ENCODE peak calls at places on chromosomes 11 and 22, in seven cellular contexts. One of them, this sample, is unnamed.

GRCh38 chr11:113488931-113489351 is 13.7 kb upstream of the DRD2 start:
- DNase-seq in PC-9: no peak
- DNase-seq in kidney epithelial cell: no peak
- DNase-seq in foreskin fibroblast: peak; percentile 12
- DNase-seq in foreskin keratinocyte: no peak
- DNase-seq in astrocyte of the spinal cord: no peak
- DNase-seq in psoas muscle: no peak
- DNase-seq in this sample: no peak

GRCh38 chr11:2465201-2466068 is 20.6 kb downstream of the KCNQ1 start:
- DNase-seq in astrocyte of the spinal cord: no peak
- DNase-seq in kidney epithelial cell: no peak
- DNase-seq in psoas muscle: no peak
- DNase-seq in foreskin fibroblast: no peak
- DNase-seq in PC-9: no peak
- DNase-seq in foreskin keratinocyte: no peak
- DNase-seq in this sample: no peak

GRCh38 chr11:119470316-119471266 is 47.6 kb upstream of the THY1 start:
- DNase-seq in psoas muscle: peak; percentile 47
- DNase-seq in foreskin fibroblast: peak; percentile 97
- DNase-seq in astrocyte of the spinal cord: peak; percentile 93
- DNase-seq in foreskin keratinocyte: peak; percentile 47
- DNase-seq in kidney epithelial cell: no peak
- DNase-seq in PC-9: peak; percentile 35
- DNase-seq in this sample: peak; percentile 90

GRCh38 chr11:93537022-93537421 is 6.2 kb downstream of the SMCO4 start:
- DNase-seq in foreskin keratinocyte: no peak
- DNase-seq in astrocyte of the spinal cord: no peak
- DNase-seq in foreskin fibroblast: no peak
- DNase-seq in psoas muscle: no peak
- DNase-seq in kidney epithelial cell: no peak
- DNase-seq in PC-9: no peak
- DNase-seq in this sample: no peak

GRCh38 chr11:34621876-34622275 is 983 bp downstream of the EHF start:
- DNase-seq in psoas muscle: no peak
- DNase-seq in astrocyte of the spinal cord: no peak
- DNase-seq in PC-9: no peak
- DNase-seq in kidney epithelial cell: no peak
- DNase-seq in foreskin fibroblast: peak; percentile 57
- DNase-seq in foreskin keratinocyte: no peak
- DNase-seq in this sample: no peak

GRCh38 chr22:20542055-20542454 is 34.6 kb downstream of the MED15 start:
- DNase-seq in astrocyte of the spinal cord: no peak
- DNase-seq in foreskin fibroblast: no peak
- DNase-seq in kidney epithelial cell: no peak
- DNase-seq in foreskin keratinocyte: no peak
- DNase-seq in psoas muscle: no peak
- DNase-seq in PC-9: no peak
- DNase-seq in this sample: no peak

GRCh38 chr11:47186937-47187681 is 875 bp upstream of the PACSIN3 start:
- DNase-seq in PC-9: peak; percentile 57
- DNase-seq in kidney epithelial cell: no peak
- DNase-seq in astrocyte of the spinal cord: peak; percentile 35
- DNase-seq in psoas muscle: peak; percentile 69
- DNase-seq in foreskin keratinocyte: no peak
- DNase-seq in foreskin fibroblast: peak; percentile 84
- DNase-seq in this sample: no peak

GRCh38 chr22:23565288-23565941 is 14.7 kb downstream of the IGLL1 start:
- DNase-seq in astrocyte of the spinal cord: no peak
- DNase-seq in PC-9: no peak
- DNase-seq in kidney epithelial cell: no peak
- DNase-seq in psoas muscle: no peak
- DNase-seq in foreskin keratinocyte: no peak
- DNase-seq in foreskin fibroblast: peak; percentile 17
- DNase-seq in this sample: no peak

GRCh38 chr11:66689661-66690590 is 12.2 kb upstream of the RBM4B start:
- DNase-seq in kidney epithelial cell: no peak
- DNase-seq in astrocyte of the spinal cord: no peak
- DNase-seq in psoas muscle: no peak
- DNase-seq in foreskin fibroblast: no peak
- DNase-seq in PC-9: no peak
- DNase-seq in foreskin keratinocyte: no peak
- DNase-seq in this sample: no peak

GRCh38 chr11:75655619-75656018 is 13.2 kb downstream of the MAP6 start:
- DNase-seq in PC-9: no peak
- DNase-seq in foreskin keratinocyte: peak; percentile 40
- DNase-seq in astrocyte of the spinal cord: peak; percentile 45
- DNase-seq in kidney epithelial cell: no peak
- DNase-seq in psoas muscle: no peak
- DNase-seq in foreskin fibroblast: no peak
- DNase-seq in this sample: no peak

GRCh38 chr11:11866203-11866602 is 24.4 kb downstream of the USP47 start:
- DNase-seq in psoas muscle: no peak
- DNase-seq in PC-9: no peak
- DNase-seq in kidney epithelial cell: no peak
- DNase-seq in foreskin keratinocyte: no peak
- DNase-seq in astrocyte of the spinal cord: no peak
- DNase-seq in foreskin fibroblast: peak; percentile 14
- DNase-seq in this sample: no peak

GRCh38 chr11:112623057-112623456 is 338.2 kb upstream of the NCAM1 start:
- DNase-seq in foreskin fibroblast: no peak
- DNase-seq in astrocyte of the spinal cord: no peak
- DNase-seq in foreskin keratinocyte: no peak
- DNase-seq in kidney epithelial cell: no peak
- DNase-seq in PC-9: no peak
- DNase-seq in psoas muscle: no peak
- DNase-seq in this sample: no peak

GRCh38 chr22:47388331-47388730 is 625.9 kb downstream of the TBC1D22A start:
- DNase-seq in PC-9: no peak
- DNase-seq in astrocyte of the spinal cord: no peak
- DNase-seq in foreskin fibroblast: no peak
- DNase-seq in psoas muscle: no peak
- DNase-seq in kidney epithelial cell: no peak
- DNase-seq in foreskin keratinocyte: no peak
- DNase-seq in this sample: no peak

GRCh38 chr11:114416441-114416928 is 16.0 kb downstream of the RBM7 start:
- DNase-seq in kidney epithelial cell: no peak
- DNase-seq in astrocyte of the spinal cord: peak; percentile 41
- DNase-seq in foreskin fibroblast: peak; percentile 66
- DNase-seq in PC-9: peak; percentile 61
- DNase-seq in psoas muscle: no peak
- DNase-seq in foreskin keratinocyte: peak; percentile 78
- DNase-seq in this sample: no peak

GRCh38 chr11:111067994-111068393 is 177.5 kb upstream of the POU2AF2 start:
- DNase-seq in foreskin fibroblast: no peak
- DNase-seq in foreskin keratinocyte: no peak
- DNase-seq in astrocyte of the spinal cord: no peak
- DNase-seq in psoas muscle: no peak
- DNase-seq in kidney epithelial cell: no peak
- DNase-seq in PC-9: no peak
- DNase-seq in this sample: no peak

DNA sequence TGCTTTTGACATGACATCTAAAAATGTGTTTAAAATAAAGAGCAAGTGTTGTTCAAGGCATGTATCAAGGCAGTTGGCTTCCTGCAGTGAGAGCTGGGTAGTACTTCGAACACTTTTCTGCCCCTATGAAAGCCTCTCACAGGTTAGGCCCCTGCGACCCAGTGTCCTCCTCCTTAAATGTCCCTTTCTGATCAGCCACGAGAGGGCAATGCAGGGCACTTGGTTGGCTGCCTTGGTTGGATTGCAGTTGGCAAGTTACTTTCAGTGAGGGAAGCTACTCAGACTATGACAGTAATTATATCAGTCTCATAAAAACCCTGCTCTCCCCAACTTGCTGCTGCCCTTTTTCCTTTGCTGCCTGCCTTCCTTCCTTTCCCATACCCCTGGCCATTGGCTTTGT is 743.8 kb downstream of the NTM start:
- DNase-seq in astrocyte of the spinal cord: no peak
- DNase-seq in foreskin fibroblast: peak; percentile 56
- DNase-seq in psoas muscle: no peak
- DNase-seq in PC-9: no peak
- DNase-seq in foreskin keratinocyte: no peak
- DNase-seq in kidney epithelial cell: no peak
- DNase-seq in this sample: no peak
- TF ChIP-seq CTCF in astrocyte of the spinal cord: peak; percentile 41
- TF ChIP-seq CTCF in foreskin fibroblast: peak; percentile 15
- TF ChIP-seq CTCF in psoas muscle: peak; percentile 23
- TF ChIP-seq CTCF in PC-9: no peak
- TF ChIP-seq CTCF in foreskin keratinocyte: peak; percentile 61
- TF ChIP-seq CTCF in kidney epithelial cell: peak; percentile 41
- TF ChIP-seq CTCF in this sample: peak; percentile 42

DNA sequence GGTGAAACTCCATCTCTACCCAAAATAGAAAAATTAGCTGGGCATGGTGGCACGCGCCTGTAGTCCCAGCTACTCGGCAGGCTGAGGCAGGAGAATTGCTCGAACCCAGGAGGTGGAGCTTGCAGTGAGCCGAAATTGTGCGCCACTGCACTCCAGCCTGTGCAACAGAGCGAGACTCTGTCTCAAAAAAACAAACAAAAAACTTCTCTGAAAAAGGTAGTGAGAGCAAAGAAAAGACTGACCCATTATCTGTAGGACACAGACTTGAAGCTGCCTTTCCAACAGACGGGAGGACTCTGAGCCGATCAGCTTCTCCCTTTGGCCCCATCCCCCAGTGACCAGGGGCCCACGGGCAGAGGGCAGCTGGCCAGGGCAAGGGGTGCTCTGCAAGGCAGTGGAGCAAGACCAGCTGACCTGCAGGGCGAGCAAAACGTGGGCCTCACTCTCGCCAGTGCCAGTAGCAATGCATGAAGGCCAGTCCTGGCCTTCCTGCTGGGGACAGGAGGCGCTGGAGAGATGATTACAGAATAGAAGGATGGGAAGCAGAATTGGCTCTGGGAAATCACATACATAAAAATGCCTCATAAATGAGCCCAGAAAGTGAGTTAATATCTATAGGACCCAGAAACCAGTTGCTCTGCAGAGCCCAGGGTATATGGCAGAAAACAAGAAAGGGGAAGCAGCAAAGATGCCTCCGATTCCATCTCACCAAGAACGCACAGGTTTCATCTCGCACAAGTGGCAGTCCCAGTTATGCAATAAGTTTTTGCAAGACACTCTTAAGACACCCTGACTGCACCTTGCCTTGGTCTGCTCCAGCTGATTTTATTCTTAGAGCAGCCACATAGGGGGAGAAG is 2.8 kb downstream of the EHD1 start:
- DNase-seq in astrocyte of the spinal cord: no peak
- DNase-seq in kidney epithelial cell: no peak
- DNase-seq in psoas muscle: peak; percentile 23
- DNase-seq in foreskin keratinocyte: no peak
- DNase-seq in foreskin fibroblast: no peak
- DNase-seq in PC-9: no peak
- DNase-seq in this sample: no peak
- TF ChIP-seq CTCF in astrocyte of the spinal cord: peak; percentile 13
- TF ChIP-seq CTCF in kidney epithelial cell: no peak
- TF ChIP-seq CTCF in psoas muscle: no peak
- TF ChIP-seq CTCF in foreskin keratinocyte: no peak
- TF ChIP-seq CTCF in foreskin fibroblast: no peak
- TF ChIP-seq CTCF in PC-9: no peak
- TF ChIP-seq CTCF in this sample: no peak

GRCh38 chr11:125431009-125431408 is 65.1 kb downstream of the FEZ1 start:
- DNase-seq in kidney epithelial cell: no peak
- DNase-seq in PC-9: no peak
- DNase-seq in foreskin keratinocyte: no peak
- DNase-seq in foreskin fibroblast: no peak
- DNase-seq in psoas muscle: no peak
- DNase-seq in astrocyte of the spinal cord: no peak
- DNase-seq in this sample: no peak

GRCh38 chr11:125429807-125430678 is 66.0 kb downstream of the FEZ1 start:
- DNase-seq in PC-9: no peak
- DNase-seq in foreskin keratinocyte: no peak
- DNase-seq in psoas muscle: no peak
- DNase-seq in foreskin fibroblast: no peak
- DNase-seq in kidney epithelial cell: no peak
- DNase-seq in astrocyte of the spinal cord: no peak
- DNase-seq in this sample: no peak

GRCh38 chr11:125435461-125436238 is 60.4 kb downstream of the FEZ1 start:
- DNase-seq in PC-9: no peak
- DNase-seq in psoas muscle: no peak
- DNase-seq in foreskin keratinocyte: no peak
- DNase-seq in astrocyte of the spinal cord: no peak
- DNase-seq in kidney epithelial cell: no peak
- DNase-seq in foreskin fibroblast: no peak
- DNase-seq in this sample: no peak

GRCh38 chr11:125431481-125431880 is 64.6 kb downstream of the FEZ1 start:
- DNase-seq in foreskin fibroblast: no peak
- DNase-seq in foreskin keratinocyte: no peak
- DNase-seq in PC-9: no peak
- DNase-seq in psoas muscle: no peak
- DNase-seq in astrocyte of the spinal cord: no peak
- DNase-seq in kidney epithelial cell: no peak
- DNase-seq in this sample: no peak

DNA sequence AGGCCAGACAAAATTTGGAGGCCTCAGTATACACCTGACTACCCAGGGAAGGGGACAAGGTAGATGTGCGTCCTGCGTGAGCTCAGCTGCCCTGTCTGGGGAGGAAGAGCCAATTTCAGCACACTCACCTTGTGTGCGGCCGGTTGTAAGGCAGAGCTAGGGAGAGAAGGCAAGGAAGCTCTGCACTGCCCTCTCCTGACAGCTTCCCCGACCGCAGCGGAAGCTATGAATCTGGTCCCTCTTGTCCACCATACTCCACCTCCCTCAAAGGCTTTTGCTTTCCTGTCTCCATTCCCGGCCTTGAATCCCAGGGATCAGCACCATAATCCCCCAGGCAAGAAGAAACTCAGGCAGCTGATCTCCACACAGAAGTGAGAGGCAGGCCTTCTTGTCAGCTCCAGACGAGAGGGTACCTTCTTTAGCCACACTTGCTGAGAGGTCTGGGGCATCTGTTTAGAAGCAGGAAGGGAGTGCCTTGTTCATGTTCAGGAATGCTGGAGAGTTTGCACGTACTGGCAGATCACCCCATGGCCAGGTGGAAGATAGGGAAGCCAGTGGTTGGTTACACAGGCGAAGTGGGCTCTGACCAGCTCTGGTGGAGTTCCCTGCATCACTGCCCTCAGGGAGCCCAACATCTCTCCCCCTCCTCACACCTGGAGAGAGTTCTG is 62.5 kb downstream of the FEZ1 start:
- DNase-seq in kidney epithelial cell: no peak
- DNase-seq in PC-9: peak; percentile 14
- DNase-seq in foreskin fibroblast: peak; percentile 72
- DNase-seq in astrocyte of the spinal cord: peak; percentile 58
- DNase-seq in foreskin keratinocyte: peak; percentile 58
- DNase-seq in psoas muscle: peak; percentile 32
- DNase-seq in this sample: no peak
- TF ChIP-seq CTCF in kidney epithelial cell: peak; percentile 74
- TF ChIP-seq CTCF in PC-9: peak; percentile 35
- TF ChIP-seq CTCF in foreskin fibroblast: peak; percentile 71
- TF ChIP-seq CTCF in astrocyte of the spinal cord: peak; percentile 82
- TF ChIP-seq CTCF in foreskin keratinocyte: peak; percentile 78
- TF ChIP-seq CTCF in psoas muscle: peak; percentile 46
- TF ChIP-seq CTCF in this sample: peak; percentile 62

DNA sequence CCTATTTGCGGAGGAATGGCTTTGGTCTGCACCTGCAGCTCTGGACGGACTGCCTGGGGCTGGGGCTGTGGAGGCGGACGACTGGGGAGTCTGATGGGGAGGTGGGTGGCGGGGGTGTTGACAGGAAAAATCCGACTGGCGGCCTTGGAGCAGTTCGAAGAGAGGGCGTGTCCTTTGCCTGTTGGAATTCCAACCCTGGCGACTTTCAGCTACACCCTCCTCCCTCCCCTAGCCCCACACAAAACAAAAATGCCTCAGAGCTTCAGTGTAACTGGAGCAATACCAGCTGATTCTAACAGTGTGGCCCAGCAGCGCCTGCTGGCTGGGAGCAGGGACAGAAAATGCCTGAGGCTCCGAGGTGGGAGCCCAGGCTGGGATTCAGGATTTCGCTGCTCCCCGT is 85.4 kb downstream of the ATXN10 start:
- DNase-seq in PC-9: no peak
- DNase-seq in astrocyte of the spinal cord: no peak
- DNase-seq in psoas muscle: no peak
- DNase-seq in foreskin fibroblast: peak; percentile 12
- DNase-seq in kidney epithelial cell: no peak
- DNase-seq in foreskin keratinocyte: no peak
- DNase-seq in this sample: peak; percentile 31
- TF ChIP-seq CTCF in PC-9: no peak
- TF ChIP-seq CTCF in astrocyte of the spinal cord: no peak
- TF ChIP-seq CTCF in psoas muscle: no peak
- TF ChIP-seq CTCF in foreskin fibroblast: no peak
- TF ChIP-seq CTCF in kidney epithelial cell: peak; percentile 15
- TF ChIP-seq CTCF in foreskin keratinocyte: peak; percentile 12
- TF ChIP-seq CTCF in this sample: peak; percentile 45